ENCODE peak calls at places on chromosomes 3 and 15, in five cellular contexts. G is hepatic stellate cell, H is omental fat pad, F is brain microvascular endothelial cell, W is NCI-H1092 treated with DMSO at 0.1 percent for 48 hours. V is an unnamed sample.

GRCh38 chr15:75203017-75203907 is 1.6 kb downstream of the C15orf39 start:
- DNase-seq in F (peak), H (no peak), G (peak), W (no peak), V (no peak)

GRCh38 chr3:142724682-142725351 is 983 bp downstream of the TRPC1 start:
- DNase-seq in W (peak), H (no peak), G (peak), F (peak), V (peak)

GRCh38 chr15:28942521-28943035 is 56.8 kb downstream of the APBA2 start:
- DNase-seq in F (no peak), H (no peak), W (no peak), G (no peak), V (no peak)

GRCh38 chr3:29802057-29802456 is 521.2 kb downstream of the RBMS3 start:
- DNase-seq in H (no peak), G (no peak), F (peak), W (no peak), V (no peak)

GRCh38 chr15:81235276-81235675 is 38.6 kb downstream of the IL16 start:
- DNase-seq in W (no peak), G (no peak), H (no peak), F (no peak), V (no peak)

GRCh38 chr3:49339593-49339946 is 283 bp downstream of the USP4 start:
- DNase-seq in F (no peak), H (no peak), G (peak), W (peak), V (peak)

GRCh38 chr15:73700041-73700842 is 16.1 kb downstream of the CD276 start:
- DNase-seq in G (peak), F (peak), H (peak), W (peak), V (peak)

GRCh38 chr15:72538931-72539330 is 64.8 kb downstream of the ARIH1 start:
- DNase-seq in H (no peak), F (no peak), W (no peak), G (no peak), V (no peak)

GRCh38 chr3:58414538-58415197 is 19.0 kb downstream of the PDHB start:
- DNase-seq in H (peak), G (peak), W (peak), F (peak), V (peak)

GRCh38 chr3:9396301-9396631 is 1.1 kb upstream of the SETD5 start:
- DNase-seq in F (peak), H (peak), W (peak), G (peak), V (peak)

GRCh38 chr15:51793521-51793920 is 35.9 kb upstream of the TMOD3 start:
- DNase-seq in F (no peak), W (no peak), H (no peak), G (no peak), V (no peak)

GRCh38 chr3:162610261-162610660 is 1113.7 kb downstream of the OTOL1 start:
- DNase-seq in H (no peak), F (no peak), G (no peak), W (no peak), V (no peak)

GRCh38 chr15:60626669-60627068 is 147.7 kb upstream of the ICE2 start:
- DNase-seq in W (no peak), F (no peak), G (no peak), H (no peak), V (no peak)

GRCh38 chr15:68633181-68634121 is 54.7 kb downstream of the CORO2B start:
- DNase-seq in W (no peak), H (no peak), G (no peak), F (no peak), V (no peak)

GRCh38 chr3:27535809-27536392 is 51.7 kb upstream of the SLC4A7 start:
- DNase-seq in H (no peak), F (no peak), W (no peak), G (no peak), V (peak)

GRCh38 chr3:39937315-39937714 is 127.9 kb downstream of the MYRIP start:
- DNase-seq in W (no peak), H (no peak), G (no peak), F (no peak), V (no peak)

GRCh38 chr3:156816091-156816793 is 9.9 kb upstream of the LEKR1 start:
- DNase-seq in H (no peak), G (peak), W (no peak), F (peak), V (no peak)

GRCh38 chr3:139534444-139534812 is 5.1 kb downstream of the RBP1 start:
- DNase-seq in W (peak), F (peak), G (no peak), H (no peak), V (peak)

GRCh38 chr15:81117136-81117535 is 16.9 kb upstream of the CFAP161 start:
- DNase-seq in H (no peak), G (no peak), F (peak), W (no peak), V (no peak)

GRCh38 chr15:78620021-78620838 is 566 bp downstream of the CHRNA3 start:
- DNase-seq in W (no peak), H (no peak), F (no peak), G (no peak), V (no peak)

GRCh38 chr3:14620512-14620911 is 31.1 kb upstream of the CCDC174 start:
- DNase-seq in F (no peak), W (no peak), H (no peak), G (no peak), V (no peak)

GRCh38 chr3:129239992-129240391 is 9.4 kb upstream of the COPG1 start:
- DNase-seq in F (no peak), W (no peak), G (no peak), H (no peak), V (no peak)

GRCh38 chr3:160286231-160286630 is 61.0 kb downstream of the C3orf80 start:
- DNase-seq in W (no peak), H (no peak), G (no peak), F (no peak), V (no peak)

GRCh38 chr3:113698213-113698742 is 1.8 kb upstream of the USF3 start:
- DNase-seq in H (no peak), F (no peak), W (no peak), G (no peak), V (no peak)